ENCODE peak calls at places on chromosomes 1 and 21, in eight cellular contexts. One of them, this sample, is unnamed.

GRCh38 chr21:38619865-38620513 is 121.7 kb upstream of the ERG start:
- DNase-seq in heart right ventricle: peak
- DNase-seq in HCT116: no peak
- DNase-seq in upper lobe of right lung: no peak
- DNase-seq in neural progenitor cell: no peak
- DNase-seq in fibroblast of lung: peak
- DNase-seq in GM12865: no peak
- DNase-seq in IMR-90: no peak
- DNase-seq in this sample: peak

GRCh38 chr1:68725353-68725752 is 228.5 kb upstream of the DEPDC1 start:
- DNase-seq in fibroblast of lung: peak
- DNase-seq in upper lobe of right lung: no peak
- DNase-seq in HCT116: no peak
- DNase-seq in neural progenitor cell: no peak
- DNase-seq in heart right ventricle: peak
- DNase-seq in IMR-90: no peak
- DNase-seq in GM12865: no peak
- DNase-seq in this sample: peak

GRCh38 chr1:120178799-120179419 is 2.6 kb upstream of the SEC22B start:
- DNase-seq in GM12865: no peak
- DNase-seq in heart right ventricle: no peak
- DNase-seq in fibroblast of lung: peak
- DNase-seq in IMR-90: peak
- DNase-seq in upper lobe of right lung: no peak
- DNase-seq in neural progenitor cell: peak
- DNase-seq in HCT116: no peak
- DNase-seq in this sample: no peak

GRCh38 chr21:25895565-25896205 is 160.9 kb downstream of the GABPA start:
- DNase-seq in upper lobe of right lung: no peak
- DNase-seq in HCT116: no peak
- DNase-seq in IMR-90: peak
- DNase-seq in GM12865: peak
- DNase-seq in heart right ventricle: no peak
- DNase-seq in neural progenitor cell: peak
- DNase-seq in fibroblast of lung: peak
- DNase-seq in this sample: peak

GRCh38 chr1:118304722-118305344 is 119.8 kb upstream of the SPAG17 start:
- DNase-seq in GM12865: peak
- DNase-seq in HCT116: no peak
- DNase-seq in heart right ventricle: no peak
- DNase-seq in neural progenitor cell: peak
- DNase-seq in IMR-90: no peak
- DNase-seq in upper lobe of right lung: no peak
- DNase-seq in fibroblast of lung: peak
- DNase-seq in this sample: peak

GRCh38 chr1:152752225-152752624 is 5.6 kb upstream of the KPRP start:
- DNase-seq in HCT116: no peak
- DNase-seq in neural progenitor cell: no peak
- DNase-seq in IMR-90: peak
- DNase-seq in heart right ventricle: no peak
- DNase-seq in upper lobe of right lung: no peak
- DNase-seq in GM12865: no peak
- DNase-seq in fibroblast of lung: peak
- DNase-seq in this sample: peak

GRCh38 chr1:111622166-111622565 is 2.6 kb downstream of the RAP1A start:
- DNase-seq in neural progenitor cell: no peak
- DNase-seq in heart right ventricle: no peak
- DNase-seq in fibroblast of lung: no peak
- DNase-seq in upper lobe of right lung: no peak
- DNase-seq in GM12865: no peak
- DNase-seq in IMR-90: no peak
- DNase-seq in HCT116: no peak
- DNase-seq in this sample: no peak

GRCh38 chr1:27366411-27367159 is at the start of gene MAP3K6:
- DNase-seq in heart right ventricle: peak
- DNase-seq in neural progenitor cell: peak
- DNase-seq in HCT116: peak
- DNase-seq in GM12865: peak
- DNase-seq in upper lobe of right lung: peak
- DNase-seq in fibroblast of lung: peak
- DNase-seq in IMR-90: peak
- DNase-seq in this sample: peak

GRCh38 chr1:39898648-39899603 is 2.8 kb downstream of the MYCL start:
- DNase-seq in heart right ventricle: no peak
- DNase-seq in neural progenitor cell: peak
- DNase-seq in GM12865: peak
- DNase-seq in IMR-90: peak
- DNase-seq in HCT116: peak
- DNase-seq in fibroblast of lung: peak
- DNase-seq in upper lobe of right lung: no peak
- DNase-seq in this sample: peak

GRCh38 chr1:47164552-47164951 is 25.3 kb downstream of the PDZK1IP1 start:
- DNase-seq in IMR-90: no peak
- DNase-seq in heart right ventricle: no peak
- DNase-seq in neural progenitor cell: no peak
- DNase-seq in upper lobe of right lung: no peak
- DNase-seq in GM12865: no peak
- DNase-seq in fibroblast of lung: no peak
- DNase-seq in HCT116: no peak
- DNase-seq in this sample: no peak

GRCh38 chr1:109425391-109425790 is 857 bp downstream of the PSMA5 start:
- DNase-seq in fibroblast of lung: peak
- DNase-seq in neural progenitor cell: no peak
- DNase-seq in upper lobe of right lung: no peak
- DNase-seq in HCT116: no peak
- DNase-seq in GM12865: peak
- DNase-seq in IMR-90: peak
- DNase-seq in heart right ventricle: no peak
- DNase-seq in this sample: peak

GRCh38 chr1:50979964-50980363 is 9.9 kb downstream of the CDKN2C start:
- DNase-seq in GM12865: no peak
- DNase-seq in HCT116: no peak
- DNase-seq in IMR-90: no peak
- DNase-seq in heart right ventricle: no peak
- DNase-seq in upper lobe of right lung: no peak
- DNase-seq in fibroblast of lung: no peak
- DNase-seq in neural progenitor cell: no peak
- DNase-seq in this sample: no peak

GRCh38 chr1:21530368-21531016 is 21.3 kb downstream of the ALPL start:
- DNase-seq in fibroblast of lung: peak
- DNase-seq in heart right ventricle: no peak
- DNase-seq in upper lobe of right lung: no peak
- DNase-seq in IMR-90: peak
- DNase-seq in HCT116: no peak
- DNase-seq in neural progenitor cell: peak
- DNase-seq in GM12865: no peak
- DNase-seq in this sample: no peak

GRCh38 chr1:62271932-62272728 is 47.1 kb downstream of the KANK4 start:
- DNase-seq in GM12865: peak
- DNase-seq in fibroblast of lung: no peak
- DNase-seq in heart right ventricle: no peak
- DNase-seq in neural progenitor cell: peak
- DNase-seq in HCT116: no peak
- DNase-seq in upper lobe of right lung: no peak
- DNase-seq in IMR-90: no peak
- DNase-seq in this sample: no peak

GRCh38 chr1:74480068-74480467 is 32.3 kb downstream of the LRRC53 start:
- DNase-seq in IMR-90: no peak
- DNase-seq in GM12865: no peak
- DNase-seq in upper lobe of right lung: no peak
- DNase-seq in HCT116: no peak
- DNase-seq in heart right ventricle: no peak
- DNase-seq in neural progenitor cell: no peak
- DNase-seq in fibroblast of lung: no peak
- DNase-seq in this sample: no peak

GRCh38 chr1:240719953-240720700 is 108.2 kb upstream of the GREM2 start:
- DNase-seq in fibroblast of lung: no peak
- DNase-seq in heart right ventricle: no peak
- DNase-seq in upper lobe of right lung: no peak
- DNase-seq in HCT116: no peak
- DNase-seq in IMR-90: peak
- DNase-seq in neural progenitor cell: peak
- DNase-seq in GM12865: no peak
- DNase-seq in this sample: no peak

GRCh38 chr1:155970531-155971167 is 7.7 kb downstream of the ARHGEF2 start:
- DNase-seq in HCT116: no peak
- DNase-seq in neural progenitor cell: peak
- DNase-seq in IMR-90: peak
- DNase-seq in GM12865: peak
- DNase-seq in upper lobe of right lung: peak
- DNase-seq in heart right ventricle: peak
- DNase-seq in fibroblast of lung: peak
- DNase-seq in this sample: peak

GRCh38 chr1:115191691-115192090 is 102.4 kb upstream of the TSPAN2 start:
- DNase-seq in neural progenitor cell: no peak
- DNase-seq in fibroblast of lung: no peak
- DNase-seq in heart right ventricle: no peak
- DNase-seq in GM12865: no peak
- DNase-seq in upper lobe of right lung: no peak
- DNase-seq in HCT116: no peak
- DNase-seq in IMR-90: no peak
- DNase-seq in this sample: no peak

GRCh38 chr21:44908908-44909307 is 11.8 kb downstream of the ITGB2 start:
- DNase-seq in upper lobe of right lung: no peak
- DNase-seq in heart right ventricle: peak
- DNase-seq in fibroblast of lung: no peak
- DNase-seq in GM12865: no peak
- DNase-seq in HCT116: no peak
- DNase-seq in IMR-90: no peak
- DNase-seq in neural progenitor cell: no peak
- DNase-seq in this sample: no peak

GRCh38 chr1:2229032-2229920 is 1.2 kb downstream of the SKI start:
- DNase-seq in HCT116: no peak
- DNase-seq in heart right ventricle: peak
- DNase-seq in upper lobe of right lung: peak
- DNase-seq in IMR-90: peak
- DNase-seq in fibroblast of lung: peak
- DNase-seq in neural progenitor cell: peak
- DNase-seq in GM12865: peak
- DNase-seq in this sample: peak

GRCh38 chr1:23394664-23395063 is 25.0 kb upstream of the ZNF436 start:
- DNase-seq in HCT116: no peak
- DNase-seq in upper lobe of right lung: peak
- DNase-seq in fibroblast of lung: peak
- DNase-seq in IMR-90: peak
- DNase-seq in GM12865: no peak
- DNase-seq in heart right ventricle: peak
- DNase-seq in neural progenitor cell: peak
- DNase-seq in this sample: peak

DNA sequence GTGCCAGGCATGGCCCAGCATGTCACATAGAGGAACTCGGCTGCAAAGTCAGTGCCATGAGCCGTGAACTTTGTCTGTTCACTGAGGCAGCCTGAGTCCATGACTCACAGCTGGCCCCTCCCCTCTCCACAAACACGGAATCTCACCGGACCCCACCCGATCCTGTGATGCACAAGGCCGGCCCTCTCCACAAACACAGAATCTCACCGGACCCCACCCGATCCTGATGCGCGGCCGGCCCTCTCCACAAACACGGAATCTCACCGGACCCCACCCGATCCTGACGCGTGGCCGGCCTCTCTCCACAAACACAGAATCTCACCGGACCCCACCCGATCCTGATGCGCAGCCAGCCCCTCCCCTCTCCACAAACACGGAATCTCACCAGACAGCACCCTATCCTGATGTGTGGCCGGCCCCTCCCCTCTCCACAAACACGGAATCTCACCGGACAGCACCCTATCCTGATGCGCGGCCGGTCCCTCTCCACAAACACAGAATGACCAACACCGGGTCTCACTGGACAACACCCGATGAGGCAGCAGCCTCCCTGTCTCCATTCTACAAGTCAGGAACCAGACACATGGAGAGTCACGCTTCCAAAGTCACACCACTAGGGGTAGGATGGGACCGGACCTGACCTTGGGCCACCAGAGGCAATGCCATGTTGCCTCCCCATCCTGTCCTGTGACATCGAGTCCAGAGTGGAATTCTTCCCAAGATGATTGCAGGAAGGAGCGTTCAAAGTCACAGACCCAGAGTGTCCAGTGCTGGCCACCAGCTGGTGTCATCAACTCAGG is 39.6 kb upstream of the GPR153 start:
- DNase-seq in GM12865: no peak
- DNase-seq in heart right ventricle: no peak
- DNase-seq in neural progenitor cell: no peak
- DNase-seq in HCT116: no peak
- DNase-seq in upper lobe of right lung: no peak
- DNase-seq in IMR-90: no peak
- DNase-seq in fibroblast of lung: peak
- DNase-seq in this sample: peak
- TF ChIP-seq CTCF in GM12865: no peak
- TF ChIP-seq CTCF in heart right ventricle: no peak
- TF ChIP-seq CTCF in neural progenitor cell: no peak
- TF ChIP-seq CTCF in HCT116: no peak
- TF ChIP-seq CTCF in upper lobe of right lung: no peak
- TF ChIP-seq CTCF in IMR-90: no peak
- TF ChIP-seq CTCF in fibroblast of lung: no peak
- TF ChIP-seq CTCF in this sample: no peak

GRCh38 chr1:169133801-169134558 is 27.5 kb downstream of the ATP1B1 start:
- DNase-seq in HCT116: no peak
- DNase-seq in heart right ventricle: no peak
- DNase-seq in IMR-90: no peak
- DNase-seq in neural progenitor cell: no peak
- DNase-seq in upper lobe of right lung: no peak
- DNase-seq in fibroblast of lung: no peak
- DNase-seq in GM12865: peak
- DNase-seq in this sample: peak
- TF ChIP-seq CTCF in HCT116: peak
- TF ChIP-seq CTCF in heart right ventricle: no peak
- TF ChIP-seq CTCF in IMR-90: peak
- TF ChIP-seq CTCF in neural progenitor cell: peak
- TF ChIP-seq CTCF in upper lobe of right lung: peak
- TF ChIP-seq CTCF in fibroblast of lung: no peak
- TF ChIP-seq CTCF in GM12865: peak
- TF ChIP-seq CTCF in this sample: peak

DNA sequence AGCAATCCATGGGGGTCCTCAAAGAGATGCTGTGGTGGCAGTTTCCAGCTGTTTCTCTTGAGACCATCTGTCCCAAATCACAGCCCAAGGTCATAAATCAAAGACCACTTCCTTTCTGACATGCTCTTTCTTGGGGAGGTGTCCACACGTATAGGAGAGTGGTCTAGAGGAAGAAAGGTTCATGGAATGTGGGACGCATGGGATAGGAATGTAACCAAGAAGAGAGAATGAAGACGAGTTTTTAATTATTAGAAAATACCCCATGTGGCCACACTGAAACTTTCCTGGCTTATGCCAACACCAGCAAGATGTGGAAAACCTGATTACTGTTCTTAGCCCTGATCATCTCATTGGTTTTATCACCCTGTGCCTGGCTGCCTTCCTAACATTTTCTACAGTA is 124.2 kb upstream of the IFFO2 start:
- DNase-seq in upper lobe of right lung: no peak
- DNase-seq in GM12865: no peak
- DNase-seq in HCT116: no peak
- DNase-seq in IMR-90: peak
- DNase-seq in heart right ventricle: no peak
- DNase-seq in neural progenitor cell: no peak
- DNase-seq in fibroblast of lung: peak
- DNase-seq in this sample: no peak
- TF ChIP-seq CTCF in upper lobe of right lung: no peak
- TF ChIP-seq CTCF in GM12865: no peak
- TF ChIP-seq CTCF in HCT116: no peak
- TF ChIP-seq CTCF in IMR-90: no peak
- TF ChIP-seq CTCF in heart right ventricle: no peak
- TF ChIP-seq CTCF in neural progenitor cell: no peak
- TF ChIP-seq CTCF in fibroblast of lung: no peak
- TF ChIP-seq CTCF in this sample: no peak

GRCh38 chr1:14479865-14480264 is 118.6 kb upstream of the KAZN start:
- DNase-seq in heart right ventricle: no peak
- DNase-seq in GM12865: no peak
- DNase-seq in upper lobe of right lung: no peak
- DNase-seq in HCT116: no peak
- DNase-seq in IMR-90: no peak
- DNase-seq in neural progenitor cell: no peak
- DNase-seq in fibroblast of lung: peak
- DNase-seq in this sample: no peak
- TF ChIP-seq CTCF in heart right ventricle: no peak
- TF ChIP-seq CTCF in GM12865: no peak
- TF ChIP-seq CTCF in upper lobe of right lung: no peak
- TF ChIP-seq CTCF in HCT116: no peak
- TF ChIP-seq CTCF in IMR-90: no peak
- TF ChIP-seq CTCF in neural progenitor cell: no peak
- TF ChIP-seq CTCF in fibroblast of lung: no peak
- TF ChIP-seq CTCF in this sample: no peak